ENCODE peak calls at places on chromosomes 1 and 21, in four cellular contexts. A is right lobe of liver, Q is colonic mucosa, M is fibroblast of lung. T is an unnamed sample.

GRCh38 chr1:75708910-75709309 is 15.6 kb upstream of the ACADM start:
- DNase-seq in Q (no peak), A (no peak), M (no peak), T (no peak)

GRCh38 chr1:222385973-222386372 is 161.9 kb downstream of the HHIPL2 start:
- DNase-seq in M (no peak), Q (no peak), A (no peak), T (no peak)

GRCh38 chr1:232974971-232975370 is 24.6 kb downstream of the NTPCR start:
- DNase-seq in Q (no peak), A (no peak), M (peak), T (no peak)

GRCh38 chr21:16589046-16589445 is 859.3 kb downstream of the USP25 start:
- DNase-seq in Q (no peak), M (peak), A (no peak), T (no peak)

GRCh38 chr1:30095051-30095450 is 628.3 kb downstream of the MATN1 start:
- DNase-seq in M (no peak), Q (no peak), A (no peak), T (no peak)

GRCh38 chr1:153260980-153261792 is 1.7 kb downstream of the LORICRIN start:
- DNase-seq in Q (no peak), M (peak), A (peak), T (no peak)

GRCh38 chr1:24416666-24417391 is 1.2 kb downstream of the NIPAL3 start:
- DNase-seq in A (no peak), M (peak), Q (peak), T (no peak)

GRCh38 chr1:150511985-150512660 is 3.4 kb upstream of the FALEC start:
- DNase-seq in A (no peak), Q (no peak), M (no peak), T (no peak)

GRCh38 chr1:231357831-231358354 is 19.8 kb downstream of the SPRTN start:
- DNase-seq in M (peak), A (no peak), Q (no peak), T (no peak)

GRCh38 chr1:8390707-8391106 is 72.8 kb downstream of the SLC45A1 start:
- DNase-seq in Q (no peak), A (no peak), M (no peak), T (no peak)

GRCh38 chr1:897176-897575 is 26.5 kb upstream of the SAMD11 start:
- DNase-seq in Q (no peak), M (no peak), A (no peak), T (no peak)

GRCh38 chr21:31665397-31665796 is 5.9 kb downstream of the SOD1 start:
- DNase-seq in A (peak), Q (no peak), M (peak), T (no peak)

GRCh38 chr1:56577859-56578663 is 1.3 kb downstream of the PLPP3 start:
- DNase-seq in A (peak), M (peak), Q (peak), T (no peak)

GRCh38 chr1:160544647-160545046 is 21.6 kb upstream of the SLAMF6 start:
- DNase-seq in M (no peak), Q (no peak), A (no peak), T (no peak)

GRCh38 chr21:14382486-14382834 is 486 bp downstream of the HSPA13 start:
- DNase-seq in A (peak), M (peak), Q (peak), T (no peak)

GRCh38 chr1:211329764-211330201 is 3.1 kb downstream of the TRAF5 start:
- DNase-seq in A (no peak), M (no peak), Q (no peak), T (no peak)

GRCh38 chr1:55288245-55288644 is 73.1 kb upstream of the USP24 start:
- DNase-seq in Q (no peak), M (no peak), A (no peak), T (no peak)

GRCh38 chr1:180144659-180145357 is 9.9 kb upstream of the QSOX1 start:
- DNase-seq in M (no peak), A (no peak), Q (no peak), T (no peak)

GRCh38 chr21:37821791-37822450 is 94.3 kb downstream of the KCNJ6 start:
- DNase-seq in M (no peak), A (no peak), Q (no peak), T (no peak)

GRCh38 chr1:65176571-65176970 is 28.6 kb downstream of the AK4 start:
- DNase-seq in Q (no peak), M (peak), A (no peak), T (no peak)

GRCh38 chr1:113858982-113859381 is 12.5 kb downstream of the PTPN22 start:
- DNase-seq in M (no peak), A (no peak), Q (no peak), T (no peak)

GRCh38 chr1:113850127-113850796 is 21.2 kb downstream of the PTPN22 start:
- DNase-seq in A (no peak), M (no peak), Q (no peak), T (no peak)

GRCh38 chr1:113858418-113858817 is 13.1 kb downstream of the PTPN22 start:
- DNase-seq in A (no peak), M (no peak), Q (no peak), T (no peak)

GRCh38 chr1:113856011-113856410 is 15.5 kb downstream of the PTPN22 start:
- DNase-seq in M (no peak), Q (no peak), A (no peak), T (no peak)

GRCh38 chr1:113854234-113854633 is 17.3 kb downstream of the PTPN22 start:
- DNase-seq in M (no peak), Q (no peak), A (no peak), T (no peak)
- TF ChIP-seq CTCF in M (no peak), Q (no peak), A (no peak), T (no peak)

GRCh38 chr1:63069214-63069613 is 253.2 kb upstream of the FOXD3 start:
- DNase-seq in A (no peak), M (no peak), Q (no peak), T (no peak)

GRCh38 chr1:63068626-63069025 is 253.7 kb upstream of the FOXD3 start:
- DNase-seq in Q (no peak), A (no peak), M (no peak), T (no peak)

GRCh38 chr1:63064135-63064534 is 258.2 kb upstream of the FOXD3 start:
- DNase-seq in Q (no peak), A (no peak), M (no peak), T (no peak)

GRCh38 chr1:63063367-63063766 is 259.0 kb upstream of the FOXD3 start:
- DNase-seq in A (no peak), Q (peak), M (no peak), T (no peak)
- TF ChIP-seq CTCF in A (no peak), Q (no peak), M (no peak), T (no peak)

GRCh38 chr1:118993712-118994049 is 5.5 kb upstream of the TBX15 start:
- DNase-seq in A (no peak), M (no peak), Q (no peak), T (no peak)
- TF ChIP-seq CTCF in A (no peak), M (no peak), Q (no peak), T (no peak)

GRCh38 chr1:199463521-199464127 is 563.9 kb upstream of the NR5A2 start:
- DNase-seq in M (peak), A (no peak), Q (peak), T (no peak)
- TF ChIP-seq CTCF in M (peak), A (peak), Q (no peak), T (no peak)